ENCODE peak calls at places on chromosomes 2 and 18, in seven cellular contexts. T, B, V, N, R, D and S are unnamed samples.

GRCh38 chr2:42835577-42836371 is 43.4 kb upstream of the HAAO start:
- DNase-seq in T (no peak), B (no peak), V (peak), N (peak), R (no peak), D (peak), S (peak)

GRCh38 chr2:28021898-28022297 is 131.4 kb downstream of the BABAM2 start:
- DNase-seq in T (no peak), B (no peak), V (no peak), N (no peak), R (no peak), D (no peak), S (no peak)

GRCh38 chr2:166350525-166350924 is 25.2 kb downstream of the SCN9A start:
- DNase-seq in T (no peak), B (no peak), V (no peak), N (no peak), R (no peak), D (no peak), S (no peak)

GRCh38 chr2:246489-247145 is 17.2 kb downstream of the SH3YL1 start:
- DNase-seq in T (no peak), B (no peak), V (peak), N (peak), R (no peak), D (no peak), S (peak)

GRCh38 chr2:173059941-173060575 is 15.6 kb upstream of the MAP3K20 start:
- DNase-seq in T (no peak), B (no peak), V (no peak), N (no peak), R (no peak), D (peak), S (peak)

GRCh38 chr2:169495310-169495928 is 14.1 kb upstream of the KLHL41 start:
- DNase-seq in T (no peak), B (no peak), V (no peak), N (no peak), R (no peak), D (no peak), S (no peak)

GRCh38 chr2:144083211-144083610 is 436.7 kb downstream of the ZEB2 start:
- DNase-seq in T (no peak), B (no peak), V (peak), N (no peak), R (no peak), D (no peak), S (peak)

GRCh38 chr2:212414699-212415309 is 123.8 kb downstream of the ERBB4 start:
- DNase-seq in T (no peak), B (no peak), V (peak), N (no peak), R (no peak), D (peak), S (no peak)

GRCh38 chr2:230000118-230000841 is 68.4 kb downstream of the SLC16A14 start:
- DNase-seq in T (no peak), B (no peak), V (no peak), N (no peak), R (no peak), D (no peak), S (no peak)

GRCh38 chr2:108533832-108534576 is at the start of gene LIMS1:
- DNase-seq in T (peak), B (peak), V (peak), N (peak), R (peak), D (peak), S (peak)

GRCh38 chr2:26011990-26012856 is 21.7 kb upstream of the RAB10 start:
- DNase-seq in T (no peak), B (no peak), V (peak), N (peak), R (peak), D (no peak), S (peak)

GRCh38 chr2:233381013-233381995 is 27.0 kb downstream of the DGKD start:
- DNase-seq in T (no peak), B (no peak), V (no peak), N (no peak), R (no peak), D (no peak), S (peak)

GRCh38 chr2:130150181-130151144 is 5.6 kb upstream of the CCDC74B start:
- DNase-seq in T (no peak), B (peak), V (no peak), N (no peak), R (no peak), D (no peak), S (no peak)

GRCh38 chr2:64018715-64019082 is 529 bp downstream of the VPS54 start:
- DNase-seq in T (no peak), B (no peak), V (peak), N (peak), R (peak), D (no peak), S (no peak)

GRCh38 chr18:77557030-77557429 is 307.4 kb downstream of the GALR1 start:
- DNase-seq in T (no peak), B (no peak), V (peak), N (no peak), R (no peak), D (no peak), S (no peak)

GRCh38 chr2:134337617-134338016 is 83.7 kb downstream of the MGAT5 start:
- DNase-seq in T (no peak), B (no peak), V (no peak), N (no peak), R (no peak), D (no peak), S (no peak)

GRCh38 chr2:39542523-39542922 is 105.4 kb upstream of the MAP4K3 start:
- DNase-seq in T (no peak), B (no peak), V (no peak), N (no peak), R (no peak), D (peak), S (no peak)

GRCh38 chr18:40904295-40904694 is 1050.7 kb upstream of the PIK3C3 start:
- DNase-seq in T (no peak), B (no peak), V (peak), N (no peak), R (no peak), D (no peak), S (no peak)

GRCh38 chr2:199922856-199923255 is 11.8 kb downstream of the C2orf69 start:
- DNase-seq in T (no peak), B (no peak), V (no peak), N (no peak), R (no peak), D (no peak), S (no peak)

GRCh38 chr2:68426885-68427579 is 40.1 kb downstream of the FBXO48 start:
- DNase-seq in T (no peak), B (no peak), V (peak), N (no peak), R (no peak), D (peak), S (no peak)

GRCh38 chr18:55322176-55322735 is 265.7 kb downstream of the TCF4 start:
- DNase-seq in T (no peak), B (peak), V (peak), N (peak), R (peak), D (peak), S (peak)

GRCh38 chr2:14634223-14634884 is 1.8 kb downstream of the LRATD1 start:
- DNase-seq in T (no peak), B (peak), V (peak), N (peak), R (peak), D (no peak), S (no peak)

GRCh38 chr2:8119782-8120551 is 561.9 kb upstream of the ID2 start:
- DNase-seq in T (no peak), B (no peak), V (peak), N (peak), R (no peak), D (no peak), S (peak)

GRCh38 chr2:154577390-154577789 is 121.1 kb upstream of the KCNJ3 start:
- DNase-seq in T (no peak), B (no peak), V (no peak), N (no peak), R (no peak), D (no peak), S (no peak)

GRCh38 chr2:111168528-111168929 is 47.8 kb downstream of the BCL2L11 start:
- DNase-seq in T (peak), B (no peak), V (peak), N (peak), R (no peak), D (peak), S (peak)

GRCh38 chr18:55083461-55083860 is 124.2 kb upstream of the CCDC68 start:
- DNase-seq in T (no peak), B (no peak), V (peak), N (no peak), R (no peak), D (no peak), S (peak)

GRCh38 chr2:169109502-169110409 is 40.4 kb downstream of the DHRS9 start:
- DNase-seq in T (peak), B (peak), V (peak), N (peak), R (peak), D (peak), S (peak)

GRCh38 chr2:1886405-1886992 is 142.2 kb upstream of the PXDN start:
- DNase-seq in T (peak), B (no peak), V (peak), N (peak), R (peak), D (peak), S (peak)

GRCh38 chr2:120678251-120678650 is 57.4 kb upstream of the GLI2 start:
- DNase-seq in T (no peak), B (peak), V (no peak), N (no peak), R (no peak), D (no peak), S (peak)

GRCh38 chr2:125901278-125901677 is 754.7 kb upstream of the GYPC start:
- DNase-seq in T (no peak), B (no peak), V (no peak), N (no peak), R (no peak), D (no peak), S (no peak)

GRCh38 chr2:37984589-37984988 is 59.5 kb downstream of the RMDN2 start:
- DNase-seq in T (no peak), B (no peak), V (peak), N (no peak), R (no peak), D (no peak), S (no peak)
- TF ChIP-seq CTCF in T (no peak), B (no peak), V (no peak), N (no peak), R (no peak), D (peak), S (peak)

GRCh38 chr2:238308177-238308576 is 12.1 kb upstream of the TRAF3IP1 start:
- DNase-seq in T (no peak), B (no peak), V (no peak), N (no peak), R (no peak), D (no peak), S (no peak)
- TF ChIP-seq CTCF in T (no peak), B (no peak), V (peak), N (peak), R (no peak), D (peak), S (peak)

GRCh38 chr2:113192459-113193100 is 18.8 kb downstream of the PSD4 start:
- DNase-seq in T (no peak), B (no peak), V (no peak), N (no peak), R (no peak), D (no peak), S (no peak)
- TF ChIP-seq CTCF in T (no peak), B (no peak), V (no peak), N (no peak), R (no peak), D (no peak), S (peak)

GRCh38 chr2:127142663-127143630 is 36.0 kb upstream of the BIN1 start:
- DNase-seq in T (no peak), B (no peak), V (no peak), N (no peak), R (no peak), D (no peak), S (no peak)
- TF ChIP-seq CTCF in T (no peak), B (no peak), V (no peak), N (no peak), R (no peak), D (no peak), S (peak)

GRCh38 chr2:142678164-142678563 is 199.3 kb upstream of the KYNU start:
- DNase-seq in T (no peak), B (no peak), V (no peak), N (no peak), R (no peak), D (no peak), S (no peak)

GRCh38 chr2:142687075-142687474 is 190.4 kb upstream of the KYNU start:
- DNase-seq in T (no peak), B (no peak), V (no peak), N (no peak), R (no peak), D (no peak), S (no peak)

GRCh38 chr2:142681952-142682351 is 195.5 kb upstream of the KYNU start:
- DNase-seq in T (no peak), B (no peak), V (no peak), N (no peak), R (no peak), D (no peak), S (no peak)

GRCh38 chr2:142684667-142685066 is 192.8 kb upstream of the KYNU start:
- DNase-seq in T (no peak), B (no peak), V (no peak), N (no peak), R (no peak), D (no peak), S (no peak)

DNA sequence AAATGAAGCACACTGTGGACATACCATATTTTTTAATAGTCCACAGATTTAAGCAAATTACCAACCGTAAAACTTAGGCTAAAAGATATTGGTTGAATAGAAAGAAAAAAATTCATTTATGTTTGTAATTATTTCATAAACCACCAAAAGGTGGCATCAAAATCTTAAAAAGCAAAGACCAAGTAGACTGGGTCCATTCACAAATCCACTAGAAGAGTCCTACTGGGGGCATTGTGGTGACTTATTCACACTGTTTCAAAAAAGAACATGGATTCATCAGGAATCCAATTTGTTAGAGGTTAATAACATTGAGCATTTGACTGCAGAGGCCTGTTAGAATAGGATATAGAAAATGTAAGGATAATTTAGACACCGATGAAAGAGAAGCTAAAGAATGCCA is 194.9 kb upstream of the KYNU start:
- DNase-seq in T (no peak), B (no peak), V (peak), N (no peak), R (no peak), D (peak), S (no peak)
- TF ChIP-seq CTCF in T (no peak), B (no peak), V (peak), N (no peak), R (no peak), D (peak), S (peak)

DNA sequence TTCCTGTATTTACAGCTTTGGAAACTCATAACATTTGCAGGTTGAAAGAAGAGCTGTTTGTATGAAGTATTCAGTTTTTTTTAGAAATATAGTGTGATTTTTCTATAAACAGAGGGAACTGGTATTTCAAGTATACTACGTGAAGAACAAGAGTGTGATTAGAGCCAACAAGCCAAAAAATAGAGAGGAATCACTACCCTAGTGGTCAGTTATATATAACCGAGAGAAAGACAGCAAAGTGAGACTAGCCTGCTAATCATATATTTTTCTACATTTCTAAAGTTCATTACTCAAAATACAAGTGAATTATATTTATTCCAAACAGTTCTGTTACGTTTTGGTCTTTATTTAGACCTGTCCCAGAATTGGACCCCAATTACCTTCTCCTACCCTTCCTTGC is 444.8 kb upstream of the NRP2 start:
- DNase-seq in T (no peak), B (no peak), V (no peak), N (no peak), R (no peak), D (no peak), S (no peak)
- TF ChIP-seq CTCF in T (no peak), B (no peak), V (peak), N (no peak), R (no peak), D (no peak), S (peak)

GRCh38 chr18:63457987-63458386 is 18.8 kb upstream of the SERPINB5 start:
- DNase-seq in T (no peak), B (no peak), V (no peak), N (no peak), R (no peak), D (no peak), S (no peak)
- TF ChIP-seq CTCF in T (no peak), B (no peak), V (no peak), N (no peak), R (no peak), D (no peak), S (no peak)